ENCODE peak calls at places on chromosomes 4 and X, in five cellular contexts. H is H1, G is H9, K is neuronal stem cell, T is mesenchymal stem cell. L is an unnamed sample.

GRCh38 chrX:104254442-104255115 is at the start of gene ESX1:
- DNase-seq in H (no peak), T (peak; percentile 8), G (peak; percentile 48), K (no peak), L (peak; percentile 26)

GRCh38 chr4:61528595-61528994 is 328.5 kb downstream of the ADGRL3 start:
- DNase-seq in H (no peak), K (no peak), G (no peak), T (no peak), L (no peak)

GRCh38 chr4:48692897-48693296 is 87.2 kb downstream of the FRYL start:
- DNase-seq in K (no peak), T (no peak), G (no peak), H (no peak), L (peak; percentile 33)

GRCh38 chr4:168551945-168552695 is 55.3 kb downstream of the PALLD start:
- DNase-seq in G (no peak), T (no peak), K (no peak), H (no peak), L (peak; percentile 10)

GRCh38 chr4:55435136-55435535 is 39.4 kb downstream of the TMEM165 start:
- DNase-seq in T (peak; percentile 34), H (no peak), G (no peak), K (no peak), L (peak; percentile 75)

GRCh38 chr4:115515379-115516171 is 402.2 kb upstream of the NDST4 start:
- DNase-seq in T (peak; percentile 31), K (no peak), G (no peak), H (no peak), L (no peak)

GRCh38 chr4:76637704-76638361 is 202.8 kb downstream of the SHROOM3 start:
- DNase-seq in H (no peak), G (no peak), T (no peak), K (no peak), L (peak; percentile 58)

GRCh38 chr4:113878718-113879117 is 100.7 kb downstream of the ARSJ start:
- DNase-seq in G (peak; percentile 86), K (peak; percentile 51), H (peak; percentile 56), T (peak; percentile 47), L (no peak)

GRCh38 chr4:112968456-112969159 is 80.8 kb upstream of the ANK2 start:
- DNase-seq in H (no peak), G (no peak), K (no peak), T (peak; percentile 6), L (no peak)

GRCh38 chr4:76605099-76605563 is 170.1 kb downstream of the SHROOM3 start:
- DNase-seq in H (no peak), G (no peak), K (no peak), T (no peak), L (no peak)

GRCh38 chrX:353566-354535 is 32.9 kb downstream of the PPP2R3B start:
- DNase-seq in G (no peak), T (no peak), K (no peak), H (no peak), L (no peak)

GRCh38 chrX:120768681-120769080 is 107.0 kb downstream of the CT47B1 start:
- DNase-seq in T (no peak), K (no peak), H (no peak), G (no peak), L (peak; percentile 37)

GRCh38 chr4:26356067-26356466 is 35.3 kb downstream of the RBPJ start:
- DNase-seq in T (peak; percentile 18), H (no peak), G (no peak), K (no peak), L (no peak)

GRCh38 chr4:57119054-57119651 is 9.0 kb upstream of the IGFBP7 start:
- DNase-seq in H (no peak), K (no peak), G (no peak), T (peak; percentile 92), L (peak; percentile 26)

GRCh38 chrX:132809581-132809980 is 148.8 kb downstream of the HS6ST2 start:
- DNase-seq in K (no peak), T (no peak), H (no peak), G (no peak), L (no peak)

GRCh38 chr4:157079441-157079840 is 3.5 kb downstream of the GLRB start:
- DNase-seq in H (no peak), K (no peak), G (no peak), T (no peak), L (no peak)

GRCh38 chr4:42519803-42520417 is 122.6 kb downstream of the SHISA3 start:
- DNase-seq in K (peak; percentile 51), T (peak; percentile 51), H (no peak), G (no peak), L (peak; percentile 37)

GRCh38 chr4:185317880-185318279 is 77.8 kb downstream of the LRP2BP start:
- DNase-seq in K (no peak), G (no peak), T (no peak), H (no peak), L (no peak)

GRCh38 chr4:185309770-185310169 is 86.0 kb downstream of the LRP2BP start:
- DNase-seq in H (no peak), K (no peak), T (no peak), G (no peak), L (no peak)

GRCh38 chr4:185311113-185311888 is 84.4 kb downstream of the LRP2BP start:
- DNase-seq in H (no peak), G (no peak), T (no peak), K (no peak), L (no peak)

GRCh38 chr4:185307136-185307950 is 88.4 kb downstream of the LRP2BP start:
- DNase-seq in G (peak; percentile 69), H (peak; percentile 19), K (no peak), T (no peak), L (peak; percentile 94)

DNA sequence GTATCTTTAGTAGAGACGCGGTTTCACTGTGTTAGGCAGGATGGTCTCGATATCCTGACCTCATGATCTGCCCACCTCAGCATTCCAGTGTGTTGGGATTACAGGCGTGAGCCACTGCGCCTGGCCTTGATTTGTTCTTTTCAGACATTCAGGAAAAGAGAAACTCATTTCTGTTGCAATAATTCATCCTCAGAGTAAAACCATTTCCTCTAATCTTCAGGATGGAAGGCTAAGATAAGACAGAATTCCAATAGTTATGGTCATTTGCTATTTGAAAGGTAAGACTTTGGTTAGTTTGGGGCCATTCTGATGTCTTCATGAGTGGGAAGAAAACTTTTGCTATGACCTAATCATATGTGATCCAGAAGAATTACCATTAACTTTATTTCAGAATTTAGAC is 83.0 kb downstream of the LRP2BP start:
- DNase-seq in K (no peak), H (no peak), T (no peak), G (no peak), L (no peak)
- H2BK12ac ChIP-seq in K (no peak overlapping the region), H (no peak overlapping the region), T (no peak overlapping the region), G (no peak overlapping the region), L (no peak overlapping the region)

GRCh38 chr4:67556426-67556825 is 2.1 kb upstream of the STAP1 start:
- DNase-seq in T (no peak), K (no peak), H (no peak), G (no peak), L (no peak)

GRCh38 chr4:67550491-67551256 is 5.4 kb upstream of the CENPC start:
- DNase-seq in H (no peak), K (no peak), T (no peak), G (no peak), L (no peak)

GRCh38 chr4:67558493-67558892 is at the start of gene STAP1:
- DNase-seq in K (no peak), H (no peak), G (no peak), T (no peak), L (no peak)

GRCh38 chr4:67555447-67555846 is 3.1 kb upstream of the STAP1 start:
- DNase-seq in G (no peak), T (no peak), K (no peak), H (no peak), L (no peak)
- H2BK12ac ChIP-seq in G (no peak overlapping the region), T (no peak overlapping the region), K (no peak overlapping the region), H (no peak overlapping the region), L (no peak overlapping the region)

GRCh38 chr4:7754565-7755262 is 184.9 kb downstream of the AFAP1 start:
- DNase-seq in G (no peak), K (no peak), T (no peak), H (no peak), L (no peak)

GRCh38 chr4:7757501-7758443 is 181.9 kb downstream of the AFAP1 start:
- DNase-seq in K (peak; percentile 30), T (no peak), G (no peak), H (no peak), L (no peak)

GRCh38 chr4:7756561-7757355 is 182.9 kb downstream of the AFAP1 start:
- DNase-seq in T (no peak), H (no peak), K (no peak), G (no peak), L (no peak)

GRCh38 chr4:7755529-7755928 is 184.1 kb downstream of the AFAP1 start:
- DNase-seq in K (no peak), H (no peak), G (no peak), T (no peak), L (no peak)

GRCh38 chr4:7756071-7756470 is 183.6 kb downstream of the AFAP1 start:
- DNase-seq in H (no peak), G (no peak), T (no peak), K (no peak), L (no peak)
- H2BK12ac ChIP-seq in H (no peak overlapping the region), G (no peak overlapping the region), T (no peak overlapping the region), K (no peak overlapping the region), L (no peak overlapping the region)

GRCh38 chrX:8447367-8447766 is 17.3 kb upstream of the VCX3B start:
- DNase-seq in G (no peak), K (no peak), H (no peak), T (no peak), L (no peak)
- H2BK12ac ChIP-seq in G (no peak overlapping the region), K (no peak overlapping the region), H (no peak overlapping the region), T (no peak overlapping the region), L (no peak overlapping the region)

GRCh38 chrX:73068467-73069364 is 10.6 kb downstream of the PABPC1L2A start:
- DNase-seq in T (no peak), G (no peak), H (no peak), K (no peak), L (no peak)
- H2BK12ac ChIP-seq in T (no peak overlapping the region), G (no peak overlapping the region), H (no peak overlapping the region), K (no peak overlapping the region), L (no peak overlapping the region)

DNA sequence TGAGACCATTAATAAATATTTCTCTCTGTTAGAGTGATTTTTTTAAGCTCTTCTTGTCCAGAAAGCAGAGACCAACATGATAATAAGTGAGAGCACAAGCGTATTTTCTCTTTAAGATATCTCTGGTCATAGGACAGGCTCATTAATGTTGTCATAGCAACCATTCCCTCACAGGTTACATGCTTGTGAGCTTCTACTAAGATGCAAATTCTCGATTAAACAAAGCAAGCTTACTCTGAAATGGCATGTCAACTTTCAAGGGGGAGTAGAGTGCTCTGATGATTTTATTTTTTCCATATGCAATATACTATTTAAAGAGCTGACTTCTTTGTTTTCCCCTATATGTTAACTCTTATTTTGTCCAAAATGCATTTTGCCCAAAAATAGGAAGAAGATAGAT is 487.2 kb upstream of the LCORL start:
- DNase-seq in H (no peak), K (no peak), G (no peak), T (no peak), L (no peak)
- H2BK12ac ChIP-seq in H (no peak overlapping the region), K (no peak overlapping the region), G (no peak overlapping the region), T (no peak overlapping the region), L (no peak overlapping the region)

GRCh38 chr4:83361416-83362196 is 27.0 kb upstream of the HPSE start:
- DNase-seq in G (peak; percentile 65), H (no peak), K (no peak), T (no peak), L (no peak)
- H2BK12ac ChIP-seq in G (no peak overlapping the region), H (peak overlapping the region; percentile 70), K (no peak overlapping the region), T (no peak overlapping the region), L (no peak overlapping the region)